ENCODE peak calls at places on chromosomes 7 and 10, in six cellular contexts. I, F, P, R, N and L are unnamed samples.

GRCh38 chr7:155992974-155993373 is 180.7 kb upstream of the SHH start:
- DNase-seq in I (no peak), F (no peak), P (no peak), R (no peak), N (no peak), L (no peak)

GRCh38 chr10:24360286-24361127 is 151.6 kb downstream of the KIAA1217 start:
- DNase-seq in I (no peak), F (peak), P (peak), R (peak), N (peak), L (peak)

GRCh38 chr7:140696679-140697446 is at the start of gene NDUFB2:
- DNase-seq in I (peak), F (peak), P (peak), R (peak), N (peak), L (peak)

GRCh38 chr7:137816696-137817320 is 30.0 kb downstream of the DGKI start:
- DNase-seq in I (no peak), F (no peak), P (no peak), R (no peak), N (peak), L (no peak)

GRCh38 chr7:26413007-26413691 is 121.5 kb downstream of the SNX10 start:
- DNase-seq in I (no peak), F (no peak), P (peak), R (no peak), N (no peak), L (no peak)

GRCh38 chr10:70331486-70332268 is 47.9 kb upstream of the NPFFR1 start:
- DNase-seq in I (no peak), F (peak), P (peak), R (peak), N (peak), L (no peak)

GRCh38 chr7:70647801-70648491 is 484.0 kb upstream of the GALNT17 start:
- DNase-seq in I (peak), F (peak), P (no peak), R (peak), N (peak), L (no peak)

GRCh38 chr7:27185013-27185707 is at the start of gene HOXA11:
- DNase-seq in I (no peak), F (no peak), P (peak), R (no peak), N (peak), L (no peak)

GRCh38 chr7:22251284-22251683 is 105.7 kb downstream of the RAPGEF5 start:
- DNase-seq in I (no peak), F (no peak), P (peak), R (no peak), N (peak), L (no peak)

GRCh38 chr10:106648534-106649481 is 515.7 kb downstream of the SORCS1 start:
- DNase-seq in I (no peak), F (no peak), P (no peak), R (no peak), N (no peak), L (no peak)

GRCh38 chr10:71127019-71127534 is 85.3 kb upstream of the UNC5B start:
- DNase-seq in I (no peak), F (no peak), P (no peak), R (no peak), N (no peak), L (peak)

GRCh38 chr10:101099901-101100300 is 31.2 kb upstream of the TLX1 start:
- DNase-seq in I (no peak), F (peak), P (no peak), R (no peak), N (no peak), L (no peak)

GRCh38 chr7:134947329-134947728 is 39.0 kb upstream of the AGBL3 start:
- DNase-seq in I (no peak), F (no peak), P (no peak), R (no peak), N (no peak), L (no peak)

GRCh38 chr10:22655312-22655973 is 58.9 kb downstream of the PIP4K2A start:
- DNase-seq in I (no peak), F (peak), P (no peak), R (no peak), N (no peak), L (no peak)

GRCh38 chr7:7428806-7429205 is 106.9 kb downstream of the COL28A1 start:
- DNase-seq in I (no peak), F (no peak), P (no peak), R (no peak), N (no peak), L (no peak)

GRCh38 chr10:116237260-116237659 is 35.7 kb downstream of the GFRA1 start:
- DNase-seq in I (no peak), F (no peak), P (no peak), R (no peak), N (no peak), L (peak)

GRCh38 chr7:29499932-29500331 is 63.7 kb upstream of the PRR15 start:
- DNase-seq in I (no peak), F (no peak), P (peak), R (no peak), N (no peak), L (no peak)

GRCh38 chr10:103193820-103194529 is 903 bp upstream of the NT5C2 start:
- DNase-seq in I (no peak), F (no peak), P (no peak), R (no peak), N (peak), L (no peak)

GRCh38 chr10:30013684-30014246 is 45.6 kb downstream of the JCAD start:
- DNase-seq in I (no peak), F (no peak), P (peak), R (no peak), N (no peak), L (peak)

GRCh38 chr7:9149499-9150082 is 716.2 kb downstream of the NXPH1 start:
- DNase-seq in I (no peak), F (peak), P (no peak), R (no peak), N (no peak), L (no peak)

GRCh38 chr10:70343312-70343711 is 39.1 kb downstream of the LRRC20 start:
- DNase-seq in I (no peak), F (no peak), P (no peak), R (no peak), N (no peak), L (no peak)

GRCh38 chr7:85695041-85695990 is 508.5 kb upstream of the SEMA3D start:
- DNase-seq in I (no peak), F (peak), P (no peak), R (no peak), N (no peak), L (no peak)

GRCh38 chr7:56174346-56175085 is 58.3 kb upstream of the NUPR2 start:
- DNase-seq in I (no peak), F (no peak), P (no peak), R (no peak), N (no peak), L (no peak)

GRCh38 chr10:95569368-95569767 is 8.2 kb upstream of the SORBS1 start:
- DNase-seq in I (no peak), F (no peak), P (no peak), R (no peak), N (no peak), L (no peak)